ENCODE peak calls at places on chromosomes 16 and 17, in five cellular contexts. W, V, M, G and C are unnamed samples.

GRCh38 chr17:66614469-66614868 is 220.4 kb upstream of the CACNG5 start:
- DNase-seq in W (no peak), G (no peak), V (no peak), M (no peak), C (no peak)

GRCh38 chr17:37608369-37609169 is 649 bp downstream of the SYNRG start:
- DNase-seq in M (no peak), W (peak; percentile 40), V (no peak), G (peak; percentile 43), C (peak; percentile 67)

GRCh38 chr17:82449136-82449882 is 1.2 kb downstream of the CYBC1 start:
- DNase-seq in W (no peak), M (no peak), G (peak; percentile 74), V (peak; percentile 92), C (peak; percentile 91)

GRCh38 chr16:56513972-56514371 is 5.9 kb downstream of the BBS2 start:
- DNase-seq in W (peak; percentile 79), G (peak; percentile 19), V (peak; percentile 10), M (no peak), C (peak; percentile 59)

GRCh38 chr17:16297367-16298139 is 55.7 kb downstream of the CENPV start:
- DNase-seq in W (no peak), V (no peak), M (no peak), G (no peak), C (no peak)

GRCh38 chr16:734981-735881 is 5.6 kb downstream of the CIAO3 start:
- DNase-seq in V (no peak), W (no peak), M (no peak), G (no peak), C (no peak)

GRCh38 chr17:39925282-39926134 is 1.9 kb downstream of the ORMDL3 start:
- DNase-seq in V (no peak), M (no peak), G (no peak), W (no peak), C (peak; percentile 32)

GRCh38 chr16:30063893-30064745 is 1.4 kb upstream of the ALDOA start:
- DNase-seq in M (peak; percentile 92), W (peak; percentile 39), V (peak; percentile 67), G (peak; percentile 78), C (peak; percentile 84)

GRCh38 chr17:8947201-8947600 is 18.3 kb downstream of the PIK3R5 start:
- DNase-seq in V (no peak), M (no peak), W (peak; percentile 32), G (no peak), C (no peak)

GRCh38 chr17:78144146-78144719 is 2.0 kb upstream of the C17orf99 start:
- DNase-seq in M (peak; percentile 91), G (no peak), W (peak; percentile 76), V (no peak), C (no peak)

GRCh38 chr16:63617047-63617989 is 1504.5 kb downstream of the CDH11 start:
- DNase-seq in W (no peak), M (no peak), G (no peak), V (no peak), C (no peak)

GRCh38 chr17:64095144-64095882 is 34.6 kb downstream of the ERN1 start:
- DNase-seq in G (no peak), W (no peak), V (no peak), M (no peak), C (no peak)

GRCh38 chr16:83886199-83886971 is 12.5 kb upstream of the MLYCD start:
- DNase-seq in G (no peak), V (no peak), W (no peak), M (no peak), C (no peak)

GRCh38 chr17:40168262-40168832 is 8.9 kb upstream of the RAPGEFL1 start:
- DNase-seq in V (no peak), G (peak; percentile 16), W (peak; percentile 83), M (peak; percentile 71), C (peak; percentile 43)

GRCh38 chr17:59623151-59623550 is 3.5 kb downstream of the CLTC start:
- DNase-seq in M (no peak), G (no peak), W (peak; percentile 53), V (no peak), C (no peak)

GRCh38 chr17:4161560-4162221 is 18.7 kb downstream of the CYB5D2 start:
- DNase-seq in G (no peak), V (no peak), W (no peak), M (no peak), C (no peak)

GRCh38 chr17:2400474-2400866 is 390 bp downstream of the MNT start:
- DNase-seq in M (peak; percentile 83), W (peak; percentile 52), V (peak; percentile 59), G (peak; percentile 74), C (peak; percentile 65)

GRCh38 chr17:17551361-17551760 is 40.1 kb downstream of the PEMT start:
- DNase-seq in G (no peak), M (no peak), W (no peak), V (no peak), C (no peak)

GRCh38 chr16:71255721-71256120 is 25.2 kb upstream of the HYDIN start:
- DNase-seq in M (no peak), G (no peak), V (peak; percentile 5), W (no peak), C (no peak)

GRCh38 chr17:58309918-58310259 is 18.7 kb downstream of the TSPOAP1 start:
- DNase-seq in V (no peak), M (no peak), G (no peak), W (no peak), C (no peak)

GRCh38 chr17:74051348-74051747 is 152.1 kb upstream of the RPL38 start:
- DNase-seq in G (no peak), M (no peak), V (no peak), W (no peak), C (no peak)

GRCh38 chr17:44170499-44171201 is at the start of gene ASB16:
- DNase-seq in M (no peak), W (peak; percentile 23), V (no peak), G (no peak), C (no peak)

GRCh38 chr17:79006001-79006400 is 3.6 kb downstream of the CANT1 start:
- DNase-seq in G (no peak), M (peak; percentile 29), W (no peak), V (no peak), C (no peak)

GRCh38 chr16:67071476-67072048 is 38.2 kb upstream of the PHAF1 start:
- DNase-seq in W (no peak), G (no peak), V (no peak), M (no peak), C (no peak)

GRCh38 chr17:45641541-45641940 is 142.6 kb upstream of the CRHR1 start:
- DNase-seq in G (no peak), W (no peak), V (no peak), M (no peak), C (no peak)

GRCh38 chr17:48051706-48052486 is 3.7 kb downstream of the NFE2L1 start:
- DNase-seq in M (peak; percentile 81), G (no peak), W (peak; percentile 94), V (no peak), C (no peak)

GRCh38 chr17:50586421-50587247 is 26.1 kb downstream of the CACNA1G start:
- DNase-seq in W (no peak), M (no peak), G (no peak), V (no peak), C (no peak)

GRCh38 chr17:40346061-40346767 is 18.3 kb downstream of the GJD3 start:
- DNase-seq in V (no peak), M (no peak), W (no peak), G (no peak), C (no peak)

GRCh38 chr17:68868708-68869107 is 86.5 kb downstream of the ABCA8 start:
- DNase-seq in G (no peak), W (peak; percentile 46), V (no peak), M (no peak), C (no peak)

GRCh38 chr16:14364386-14365199 is 265.5 kb downstream of the PARN start:
- DNase-seq in G (no peak), W (peak; percentile 49), V (no peak), M (no peak), C (no peak)

GRCh38 chr16:82633964-82634600 is 7.3 kb downstream of the CDH13 start:
- DNase-seq in V (no peak), W (peak; percentile 53), G (no peak), M (peak; percentile 41), C (no peak)

GRCh38 chr17:5769936-5770335 is 185.6 kb upstream of the NLRP1 start:
- DNase-seq in M (no peak), V (no peak), G (no peak), W (no peak), C (no peak)

GRCh38 chr17:42674755-42675347 is 1.9 kb downstream of the PLEKHH3 start:
- DNase-seq in G (no peak), W (peak; percentile 8), V (no peak), M (no peak), C (no peak)

GRCh38 chr17:9817086-9817485 is 4.8 kb downstream of the GSG1L2 start:
- DNase-seq in W (no peak), G (no peak), V (no peak), M (no peak), C (no peak)

GRCh38 chr17:7156342-7156940 is 22.7 kb downstream of the ASGR1 start:
- DNase-seq in M (no peak), W (no peak), G (no peak), V (no peak), C (no peak)